ENCODE peak calls at places on chromosomes 3 and 15, in five cellular contexts. F is breast epithelium, O is B cell, B is K562, E is MCF 10A. K is an unnamed sample.

GRCh38 chr15:101530224-101530958 is 40.9 kb upstream of the PCSK6 start:
- DNase-seq in O (no peak), E (no peak), F (no peak), B (no peak), K (no peak)

GRCh38 chr15:56805466-56806146 is 72.3 kb upstream of the ZNF280D start:
- DNase-seq in E (peak), F (no peak), B (no peak), O (no peak), K (no peak)

GRCh38 chr3:175716451-175716850 is 857.3 kb downstream of the NAALADL2 start:
- DNase-seq in O (no peak), E (no peak), F (no peak), B (no peak), K (no peak)

GRCh38 chr3:166685246-166685645 is 694.9 kb downstream of the ZBBX start:
- DNase-seq in F (no peak), B (no peak), E (no peak), O (no peak), K (no peak)

GRCh38 chr3:194671511-194671899 is 486 bp downstream of the LSG1 start:
- DNase-seq in B (no peak), E (peak), F (no peak), O (peak), K (peak)

GRCh38 chr3:160948273-160948672 is 156.9 kb downstream of the B3GALNT1 start:
- DNase-seq in O (no peak), B (no peak), E (no peak), F (no peak), K (no peak)

GRCh38 chr3:47028146-47028545 is 48.7 kb downstream of the NBEAL2 start:
- DNase-seq in F (no peak), O (no peak), E (no peak), B (no peak), K (no peak)

GRCh38 chr3:65024148-65024547 is 336.3 kb upstream of the ADAMTS9 start:
- DNase-seq in E (no peak), F (no peak), B (no peak), O (no peak), K (no peak)

GRCh38 chr3:187040637-187041361 is 98.5 kb downstream of the RPL39L start:
- DNase-seq in E (peak), F (no peak), B (no peak), O (no peak), K (no peak)

GRCh38 chr15:92643849-92644815 is 11.4 kb downstream of the FAM174B start:
- DNase-seq in O (no peak), B (no peak), E (no peak), F (no peak), K (no peak)

GRCh38 chr3:8453153-8453552 is 48.5 kb upstream of the LMCD1 start:
- DNase-seq in F (no peak), O (no peak), B (no peak), E (no peak), K (no peak)

GRCh38 chr3:176919836-176920760 is 277.2 kb downstream of the TBL1XR1 start:
- DNase-seq in B (no peak), F (no peak), O (no peak), E (no peak), K (no peak)

GRCh38 chr3:168398371-168399030 is 302.8 kb upstream of the GOLIM4 start:
- DNase-seq in F (no peak), B (no peak), O (no peak), E (no peak), K (no peak)

GRCh38 chr3:99330924-99331532 is 307.4 kb upstream of the COL8A1 start:
- DNase-seq in O (no peak), E (no peak), B (no peak), F (no peak), K (no peak)

GRCh38 chr3:43349759-43350158 is 63.4 kb downstream of the SNRK start:
- DNase-seq in F (no peak), O (no peak), E (no peak), B (no peak), K (no peak)

GRCh38 chr3:159764211-159765024 is 224.2 kb upstream of the IL12A start:
- DNase-seq in O (peak), B (no peak), E (peak), F (no peak), K (peak)

GRCh38 chr3:159762981-159763465 is 225.6 kb upstream of the IL12A start:
- DNase-seq in F (no peak), B (no peak), E (peak), O (peak), K (peak)

GRCh38 chr3:159762238-159762637 is 226.4 kb upstream of the IL12A start:
- DNase-seq in E (peak), B (no peak), F (no peak), O (no peak), K (no peak)

GRCh38 chr3:159765025-159765859 is 223.4 kb upstream of the IL12A start:
- DNase-seq in B (no peak), O (peak), E (peak), F (peak), K (peak)

DNA sequence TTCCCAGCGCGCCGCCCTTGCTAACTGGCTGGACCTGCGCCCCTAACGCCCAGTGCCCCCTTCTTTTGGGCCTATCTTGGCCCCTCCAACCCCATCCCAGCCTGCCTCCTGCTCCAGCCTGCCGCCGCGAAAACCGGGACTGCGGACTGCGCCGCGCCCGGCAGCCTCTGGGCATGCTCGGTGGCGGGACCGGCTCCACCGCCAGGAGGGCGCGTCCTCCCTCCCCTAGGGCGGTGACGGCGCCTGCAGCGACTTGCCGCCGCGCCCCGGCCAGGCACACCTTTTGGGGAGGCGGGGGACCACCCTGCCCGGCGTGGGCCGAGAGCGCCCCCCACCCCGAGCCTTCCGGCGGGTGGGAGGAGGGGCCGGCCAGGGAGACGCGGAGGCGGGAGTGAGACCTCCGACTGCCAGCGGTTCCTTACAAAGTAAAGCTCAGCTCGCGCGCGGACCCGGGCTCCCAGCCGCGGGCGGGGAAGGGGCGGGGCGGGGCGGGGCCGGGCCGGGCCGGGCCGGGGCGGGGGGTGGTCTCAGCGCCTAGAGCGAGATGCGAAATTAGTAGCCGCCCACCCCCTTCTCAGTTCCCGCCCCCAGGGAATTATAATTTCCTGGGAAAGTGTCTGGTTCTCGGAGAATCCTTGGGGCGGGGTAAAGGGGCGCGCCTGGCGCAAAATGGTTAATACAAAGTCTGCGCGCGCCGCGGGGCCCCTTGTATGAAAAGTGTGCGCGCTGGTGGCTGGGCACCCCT is 225.0 kb upstream of the IL12A start:
- DNase-seq in E (peak), O (peak), F (no peak), B (peak), K (peak)
- TF ChIP-seq CTCF in E (no peak), O (no peak), F (peak), B (no peak), K (no peak)

GRCh38 chr3:104631254-104631653 is 735.5 kb upstream of the ALCAM start:
- DNase-seq in F (no peak), B (no peak), E (no peak), O (no peak), K (no peak)

GRCh38 chr3:104632521-104632920 is 734.2 kb upstream of the ALCAM start:
- DNase-seq in O (no peak), B (no peak), E (no peak), F (no peak), K (no peak)

GRCh38 chr3:104632947-104633346 is 733.8 kb upstream of the ALCAM start:
- DNase-seq in F (no peak), B (no peak), O (no peak), E (no peak), K (no peak)

GRCh38 chr3:104635872-104636580 is 730.7 kb upstream of the ALCAM start:
- DNase-seq in F (no peak), B (no peak), E (no peak), O (no peak), K (no peak)
- TF ChIP-seq CTCF in F (no peak), B (no peak), E (no peak), O (no peak), K (peak)

GRCh38 chr15:68371851-68372250 is 60.1 kb downstream of the ITGA11 start:
- DNase-seq in E (no peak), O (no peak), F (no peak), B (no peak), K (no peak)

GRCh38 chr15:68370768-68371151 is 61.2 kb downstream of the ITGA11 start:
- DNase-seq in O (no peak), F (no peak), E (no peak), B (no peak), K (no peak)

GRCh38 chr15:68371160-68371559 is 60.8 kb downstream of the ITGA11 start:
- DNase-seq in B (no peak), F (no peak), E (no peak), O (no peak), K (no peak)

GRCh38 chr15:68373028-68373427 is 58.9 kb downstream of the ITGA11 start:
- DNase-seq in E (no peak), F (no peak), B (no peak), O (no peak), K (no peak)

GRCh38 chr15:68372291-68372811 is 59.6 kb downstream of the ITGA11 start:
- DNase-seq in O (no peak), F (no peak), E (peak), B (peak), K (no peak)
- TF ChIP-seq CTCF in O (no peak), F (peak), E (peak), B (peak), K (peak)

GRCh38 chr15:62828364-62828763 is 214.2 kb upstream of the TPM1 start:
- DNase-seq in B (no peak), E (no peak), O (no peak), F (no peak), K (no peak)
- TF ChIP-seq CTCF in B (no peak), E (no peak), O (no peak), F (no peak), K (no peak)

DNA sequence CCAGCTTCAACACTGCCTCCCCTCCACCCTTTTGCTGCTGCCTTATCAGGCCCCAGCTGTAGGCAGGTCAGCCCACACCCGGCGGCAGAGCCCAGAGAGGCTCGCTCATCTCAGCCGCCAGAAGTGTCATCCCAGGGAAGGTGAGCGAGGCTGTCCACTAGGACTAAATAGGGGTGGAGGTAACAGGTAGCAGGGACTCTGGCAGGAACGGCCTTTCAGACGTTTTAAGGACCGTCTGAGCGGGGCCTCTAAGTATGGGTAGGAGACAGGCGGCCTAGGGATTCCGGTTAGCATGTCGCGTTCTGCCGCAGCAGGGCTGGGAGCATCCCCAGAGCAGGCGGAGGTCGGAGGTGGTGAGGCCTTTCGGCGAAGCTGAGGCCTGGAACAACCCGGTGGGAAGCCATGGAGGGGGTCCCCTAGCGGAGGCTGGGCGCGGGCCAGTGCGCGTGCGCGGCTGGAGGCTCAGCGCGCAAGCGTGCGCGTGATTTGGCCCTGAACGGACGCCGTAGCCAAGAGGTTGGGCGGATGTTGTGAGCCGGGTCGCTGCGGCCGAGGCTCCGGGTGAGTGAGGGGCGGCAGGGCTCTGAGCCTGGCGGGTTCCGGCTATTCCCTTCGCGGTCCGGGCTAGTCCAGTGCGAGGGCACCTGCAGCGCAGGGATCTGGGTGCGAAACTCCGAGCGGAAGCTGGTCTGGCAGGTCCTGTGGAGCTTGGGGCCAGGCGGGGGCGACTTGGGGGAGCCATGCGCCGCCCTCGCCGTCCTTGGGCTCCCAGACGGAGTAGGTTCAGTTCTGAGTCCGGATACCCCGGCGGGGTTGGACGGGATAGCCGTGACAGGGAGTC is at the start of the genes MST1 and RNF123:
- DNase-seq in F (peak), E (peak), B (peak), O (peak), K (peak)
- TF ChIP-seq CTCF in F (no peak), E (peak), B (peak), O (peak), K (peak)

DNA sequence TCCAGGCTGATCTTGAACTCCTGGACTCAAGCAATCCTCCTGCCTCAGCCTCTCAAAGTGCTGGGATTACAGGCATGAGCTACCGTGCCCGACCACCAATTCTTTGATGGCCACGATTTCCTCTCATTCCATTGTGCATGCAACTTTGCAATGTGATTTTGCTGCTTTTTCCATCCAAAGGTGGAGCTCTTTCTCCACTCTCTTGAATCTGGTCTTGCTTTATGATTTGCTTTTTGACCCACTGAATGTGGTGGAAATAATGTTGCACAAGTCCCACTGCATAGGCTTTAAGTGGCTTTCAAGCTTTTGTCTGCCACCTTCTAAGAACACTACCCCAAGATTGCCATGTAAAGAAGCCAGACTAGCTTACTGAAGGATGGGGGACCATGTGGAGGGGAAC is 10.6 kb downstream of the RPS27L start:
- DNase-seq in O (no peak), F (no peak), B (no peak), E (no peak), K (no peak)
- TF ChIP-seq CTCF in O (no peak), F (no peak), B (no peak), E (no peak), K (no peak)

K was measured in GM13977.